ENCODE peak calls at places on chromosomes 2 and 18, in four cellular contexts. R is OCI-LY7, K is cardiac muscle cell, C is fibroblast of lung. E is an unnamed sample. For H3K4me1, the result is how much of the 10 kb centered on the place peaks cover.

GRCh38 chr2:98822301-98823164 is 91.6 kb upstream of the MGAT4A start:
- DNase-seq in K (no peak), R (no peak), C (no peak), E (no peak)

GRCh38 chr2:160328748-160329147 is 128.7 kb upstream of the ITGB6 start:
- DNase-seq in C (peak), K (no peak), R (no peak), E (no peak)

GRCh38 chr18:36467614-36468013 is 170.1 kb downstream of the FHOD3 start:
- DNase-seq in C (no peak), K (no peak), R (no peak), E (no peak)

GRCh38 chr2:170324640-170325046 is 146.7 kb downstream of the MYO3B start:
- DNase-seq in R (peak), K (peak), C (peak), E (no peak)

GRCh38 chr2:216352653-216353270 is 19.5 kb downstream of the MARCHF4 start:
- DNase-seq in R (no peak), C (no peak), K (no peak), E (no peak)

GRCh38 chr18:23453657-23454011 is 547 bp downstream of the RIOK3 start:
- DNase-seq in C (peak), K (peak), R (peak), E (peak)

GRCh38 chr2:234165421-234165820 is 114.9 kb downstream of the SPP2 start:
- DNase-seq in K (peak), C (no peak), R (no peak), E (no peak)

GRCh38 chr2:207754498-207755383 is 15.0 kb downstream of the FZD5 start:
- DNase-seq in C (no peak), R (no peak), K (no peak), E (no peak)

GRCh38 chr18:36211612-36212065 is 24.3 kb downstream of the MOCOS start:
- DNase-seq in K (no peak), C (peak), R (no peak), E (peak)

GRCh38 chr2:72291059-72291458 is 143.4 kb upstream of the CYP26B1 start:
- DNase-seq in R (no peak), C (peak), K (peak), E (no peak)

GRCh38 chr2:105697781-105698449 is 46.8 kb upstream of the NCK2 start:
- DNase-seq in K (peak), C (no peak), R (no peak), E (no peak)

GRCh38 chr2:224882291-224883171 is 159.7 kb downstream of the DOCK10 start:
- DNase-seq in K (peak), R (no peak), C (peak), E (peak)

GRCh38 chr2:129606496-129607270 is 372.8 kb upstream of the RAB6C start:
- DNase-seq in R (no peak), K (peak), C (no peak), E (no peak)

GRCh38 chr2:129609224-129609623 is 370.2 kb upstream of the RAB6C start:
- DNase-seq in C (no peak), R (no peak), K (no peak), E (no peak)

GRCh38 chr2:129611456-129611855 is 368.0 kb upstream of the RAB6C start:
- DNase-seq in C (no peak), R (no peak), K (no peak), E (no peak)

GRCh38 chr2:129604560-129604959 is 374.9 kb upstream of the RAB6C start:
- DNase-seq in R (no peak), K (no peak), C (no peak), E (no peak)

GRCh38 chr2:129605654-129606053 is 373.8 kb upstream of the RAB6C start:
- DNase-seq in R (no peak), K (no peak), C (no peak), E (no peak)
- TF ChIP-seq CTCF in R (no peak), K (no peak), C (no peak), E (no peak)

GRCh38 chr18:9109523-9109922 is 7.0 kb downstream of the NDUFV2 start:
- DNase-seq in K (peak), R (no peak), C (peak), E (no peak)
- H3K4me1 ChIP-seq in K (half or more), R (half or more), C (under half), E (under half)

GRCh38 chr2:190412971-190413370 is 4.8 kb downstream of the MFSD6 start:
- DNase-seq in C (no peak), K (no peak), R (no peak), E (no peak)
- H3K27ac ChIP-seq in C (no peak), K (no peak), R (no peak), E (no peak)

GRCh38 chr18:60826346-60826745 is 453.8 kb upstream of the MC4R start:
- DNase-seq in C (no peak), K (no peak), R (no peak), E (no peak)
- TF ChIP-seq CTCF in C (no peak), K (no peak), R (no peak), E (peak)

GRCh38 chr18:26233208-26233607 is 7.0 kb downstream of the TAF4B start:
- DNase-seq in R (no peak), K (no peak), C (no peak), E (peak)
- H3K4me1 ChIP-seq in R (under half), K (under half), C (under half), E (under half)

GRCh38 chr2:158914731-158915130 is 53.7 kb upstream of the TANC1 start:
- DNase-seq in C (no peak), R (no peak), K (peak), E (peak)

GRCh38 chr2:158907926-158908462 is 60.4 kb upstream of the TANC1 start:
- DNase-seq in R (no peak), K (no peak), C (no peak), E (no peak)

GRCh38 chr2:158914066-158914465 is 54.4 kb upstream of the TANC1 start:
- DNase-seq in C (no peak), K (peak), R (no peak), E (no peak)

GRCh38 chr2:158912122-158912521 is 56.3 kb upstream of the TANC1 start:
- DNase-seq in R (no peak), C (no peak), K (no peak), E (no peak)

GRCh38 chr2:158912765-158913164 is 55.7 kb upstream of the TANC1 start:
- DNase-seq in K (no peak), R (no peak), C (no peak), E (no peak)
- H3K27ac ChIP-seq in K (no peak), R (no peak), C (no peak), E (no peak)

DNA sequence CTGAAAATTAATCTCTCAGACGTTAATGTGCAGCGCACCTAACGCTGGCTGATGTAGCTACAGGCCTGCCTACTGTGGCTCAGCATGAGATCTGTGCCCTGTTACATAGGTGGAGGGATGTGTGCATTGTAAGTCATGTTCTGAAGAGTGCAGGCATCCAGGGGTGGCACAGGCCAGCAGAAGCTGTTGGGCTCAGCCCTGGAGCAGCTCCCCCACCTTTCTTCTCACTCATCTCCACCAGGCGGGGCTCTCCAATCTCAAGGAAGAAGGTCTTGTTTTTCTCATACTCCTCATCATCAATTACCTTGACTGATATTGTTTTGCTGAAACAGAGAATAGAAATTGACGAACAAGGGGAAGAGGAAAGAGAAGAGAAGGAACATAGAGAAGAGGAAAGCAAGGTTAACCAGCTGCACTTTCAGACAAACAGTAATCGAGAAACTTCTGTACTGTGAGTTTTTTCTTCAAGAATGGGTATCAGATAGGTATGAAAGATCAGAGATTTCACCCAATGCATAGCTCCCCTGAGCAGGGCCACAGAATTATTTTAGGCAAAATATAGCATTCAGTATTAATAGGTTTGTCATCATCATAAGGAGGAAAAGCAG is 273.6 kb downstream of the SLC8A1 start:
- DNase-seq in K (no peak), R (peak), C (no peak), E (no peak)
- TF ChIP-seq CTCF in K (no peak), R (peak), C (no peak), E (no peak)